ENCODE peak calls at places on chromosomes 5 and 9, in nine cellular contexts. T is AG08395, A is T follicular helper cell, F is DMS 273 treated with DMSO at 0.1 percent for 48 hours, Z is lung, P is ecto neural progenitor cell, Q is endodermal cell, Y is KBM-7, J is HTR-8/SVneo. N is an unnamed sample.
A peak's percentile ranks its signal among the peaks of the same experiment; 100 is the strongest.

GRCh38 chr9:137279741-137280477 is 2.4 kb downstream of the TOR4A start:
- DNase-seq in T (no peak), A (no peak), F (no peak), Z (no peak), P (no peak), Q (peak; percentile 48), Y (no peak), J (no peak), N (peak; percentile 75)

GRCh38 chr9:407255-407654 is 192.6 kb downstream of the DOCK8 start:
- DNase-seq in T (no peak), A (no peak), F (no peak), Z (no peak), P (no peak), Q (no peak), Y (no peak), J (no peak), N (no peak)

GRCh38 chr5:322942-323879 is 1.7 kb downstream of the AHRR start:
- DNase-seq in T (peak; percentile 40), A (no peak), F (no peak), Z (no peak), P (no peak), Q (peak; percentile 73), Y (peak; percentile 70), J (no peak), N (no peak)

GRCh38 chr9:8388132-8388531 is 588.6 kb upstream of the DMAC1 start:
- DNase-seq in T (no peak), A (no peak), F (no peak), Z (no peak), P (no peak), Q (no peak), Y (no peak), J (no peak), N (no peak)

GRCh38 chr5:3596261-3596825 is 711 bp downstream of the IRX1 start:
- DNase-seq in T (no peak), A (no peak), F (no peak), Z (no peak), P (peak; percentile 63), Q (peak; percentile 78), Y (no peak), J (no peak), N (no peak)

GRCh38 chr5:8234179-8234578 is 365.2 kb downstream of the MTRR start:
- DNase-seq in T (no peak), A (no peak), F (no peak), Z (no peak), P (no peak), Q (no peak), Y (no peak), J (no peak), N (no peak)

GRCh38 chr5:159826351-159827222 is 89.7 kb upstream of the ADRA1B start:
- DNase-seq in T (peak; percentile 56), A (no peak), F (no peak), Z (peak; percentile 67), P (no peak), Q (no peak), Y (no peak), J (peak; percentile 45), N (no peak)

GRCh38 chr9:123422593-123422992 is 66.6 kb downstream of the CRB2 start:
- DNase-seq in T (no peak), A (no peak), F (no peak), Z (no peak), P (no peak), Q (peak; percentile 49), Y (no peak), J (no peak), N (no peak)

GRCh38 chr9:93633492-93634221 is 57.3 kb downstream of the PHF2 start:
- DNase-seq in T (no peak), A (no peak), F (no peak), Z (peak; percentile 25), P (no peak), Q (peak; percentile 40), Y (no peak), J (no peak), N (no peak)

GRCh38 chr5:36151434-36152323 is at the start of the genes LMBRD2 and SKP2:
- DNase-seq in T (peak; percentile 96), A (peak; percentile 97), F (peak; percentile 96), Z (peak; percentile 99), P (peak; percentile 97), Q (peak; percentile 99), Y (peak; percentile 98), J (peak; percentile 99), N (peak; percentile 99)

GRCh38 chr9:15249042-15249818 is 57.8 kb downstream of the TTC39B start:
- DNase-seq in T (peak; percentile 68), A (no peak), F (no peak), Z (no peak), P (no peak), Q (peak; percentile 84), Y (no peak), J (no peak), N (no peak)

GRCh38 chr5:28374492-28374934 is 1336.1 kb upstream of the CDH9 start:
- DNase-seq in T (no peak), A (no peak), F (no peak), Z (peak; percentile 93), P (no peak), Q (no peak), Y (no peak), J (peak; percentile 79), N (no peak)

N was measured in kidney.